ENCODE peak calls at places on chromosomes 1 and 21, in eight cellular contexts. G, R, Y, U, L, P, N and I are unnamed samples.

GRCh38 chr1:109589679-109590078 is 29.7 kb downstream of the GNAT2 start:
- DNase-seq in G (no peak), R (no peak), Y (no peak), U (no peak), L (no peak), P (no peak), N (no peak), I (no peak)

GRCh38 chr1:83960669-83961277 is 38.2 kb downstream of the TTLL7 start:
- DNase-seq in G (no peak), R (no peak), Y (no peak), U (no peak), L (no peak), P (no peak), N (no peak), I (no peak)

GRCh38 chr1:231241751-231242150 is 739 bp downstream of the GNPAT start:
- DNase-seq in G (peak), R (no peak), Y (peak), U (no peak), L (peak), P (peak), N (no peak), I (no peak)

GRCh38 chr1:3904006-3904842 is 4.2 kb upstream of the C1orf174 start:
- DNase-seq in G (no peak), R (no peak), Y (no peak), U (no peak), L (no peak), P (peak), N (no peak), I (no peak)

GRCh38 chr21:33025106-33025470 is 647 bp upstream of the OLIG2 start:
- DNase-seq in G (no peak), R (no peak), Y (no peak), U (peak), L (no peak), P (no peak), N (peak), I (peak)

GRCh38 chr1:180262628-180263488 is 32.8 kb downstream of the LHX4 start:
- DNase-seq in G (no peak), R (no peak), Y (no peak), U (no peak), L (no peak), P (no peak), N (no peak), I (no peak)

GRCh38 chr1:67773462-67773861 is 59.8 kb downstream of the GNG12 start:
- DNase-seq in G (no peak), R (no peak), Y (peak), U (no peak), L (no peak), P (no peak), N (no peak), I (no peak)

GRCh38 chr1:146036241-146036989 is 14.9 kb upstream of the HJV start:
- DNase-seq in G (no peak), R (no peak), Y (no peak), U (no peak), L (no peak), P (peak), N (no peak), I (no peak)

GRCh38 chr1:182015360-182015759 is 46.2 kb downstream of the ZNF648 start:
- DNase-seq in G (no peak), R (no peak), Y (no peak), U (no peak), L (no peak), P (no peak), N (no peak), I (no peak)
- TF ChIP-seq CTCF in G (peak), R (peak), Y (no peak), U (no peak), L (no peak), P (peak), N (peak), I (peak)

GRCh38 chr1:245098924-245099323 is 55.9 kb upstream of the KIF26B start:
- DNase-seq in G (no peak), R (no peak), Y (no peak), U (no peak), L (no peak), P (no peak), N (no peak), I (no peak)
- TF ChIP-seq CTCF in G (no peak), R (no peak), Y (no peak), U (no peak), L (no peak), P (no peak), N (no peak), I (no peak)

DNA sequence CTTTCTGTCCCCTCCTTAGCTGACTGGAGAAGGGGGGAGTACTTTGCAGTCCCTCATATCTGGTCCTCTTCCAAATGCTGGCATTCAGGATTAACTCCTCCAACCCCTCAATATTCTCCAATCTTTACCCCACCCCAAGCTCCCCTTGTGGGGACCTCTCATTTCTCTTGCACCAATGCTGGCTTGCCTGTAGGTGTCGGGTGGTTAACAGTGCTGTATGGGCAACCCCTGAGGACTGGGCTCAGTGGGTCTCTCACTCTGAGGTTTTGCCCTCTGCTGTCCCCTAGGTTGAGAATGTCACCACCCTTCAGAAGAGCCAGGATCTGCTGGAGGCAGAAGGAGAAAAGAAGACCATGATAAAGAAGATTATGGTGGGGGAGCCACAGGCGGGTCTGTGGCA is 27.0 kb downstream of the MROH7 start:
- DNase-seq in G (no peak), R (no peak), Y (no peak), U (no peak), L (no peak), P (no peak), N (no peak), I (no peak)
- TF ChIP-seq CTCF in G (no peak), R (peak), Y (no peak), U (no peak), L (no peak), P (no peak), N (peak), I (no peak)

DNA sequence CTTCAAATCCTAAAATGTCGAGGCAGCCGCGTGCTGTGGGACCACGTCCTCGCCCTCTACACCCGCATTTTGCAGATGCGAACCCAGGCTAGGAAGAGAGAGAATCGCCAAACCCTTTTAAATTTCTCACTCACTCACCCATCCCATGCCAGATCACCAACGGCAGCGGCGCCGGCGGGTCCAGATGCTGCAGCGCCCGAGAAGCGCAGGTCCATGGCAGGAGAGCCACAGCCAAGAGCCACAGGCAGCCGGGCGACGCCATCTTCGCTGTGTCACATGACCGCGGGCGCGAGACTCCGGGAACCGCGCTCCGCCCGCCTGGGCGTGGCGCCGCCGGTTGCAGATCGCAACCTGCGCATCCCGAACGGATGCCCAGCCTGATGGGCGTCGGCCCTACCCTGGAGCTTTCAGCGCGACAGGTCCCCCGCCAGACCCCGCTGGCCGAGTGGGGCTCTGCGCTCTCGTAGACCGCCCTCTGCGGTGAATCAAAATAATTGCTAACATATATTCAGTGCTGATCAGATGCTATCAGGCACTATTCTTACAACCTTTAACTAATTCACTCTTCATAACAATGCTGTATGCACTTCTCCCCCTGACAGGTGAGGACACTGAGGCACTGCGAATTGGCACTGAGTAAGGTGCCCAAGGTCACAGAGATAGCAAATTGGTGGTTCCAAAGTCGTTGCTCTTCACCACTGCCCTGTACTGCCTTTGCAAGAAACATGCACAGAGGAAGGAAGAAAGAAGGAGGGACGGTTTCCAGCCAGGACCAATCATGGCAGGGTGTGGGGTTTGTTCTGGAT is at the start of gene PPT1:
- DNase-seq in G (peak), R (peak), Y (peak), U (peak), L (peak), P (peak), N (peak), I (peak)
- TF ChIP-seq CTCF in G (peak), R (peak), Y (no peak), U (no peak), L (no peak), P (peak), N (peak), I (no peak)

GRCh38 chr1:24112381-24113169 is 640 bp upstream of the MYOM3 start:
- DNase-seq in G (peak), R (peak), Y (peak), U (peak), L (peak), P (peak), N (peak), I (no peak)
- TF ChIP-seq CTCF in G (peak), R (peak), Y (peak), U (no peak), L (no peak), P (peak), N (peak), I (peak)

GRCh38 chr1:29239142-29239541 is 2.8 kb downstream of the PTPRU start:
- DNase-seq in G (no peak), R (no peak), Y (peak), U (no peak), L (no peak), P (no peak), N (peak), I (no peak)

GRCh38 chr1:29238601-29238964 is 2.3 kb downstream of the PTPRU start:
- DNase-seq in G (no peak), R (no peak), Y (no peak), U (no peak), L (no peak), P (no peak), N (no peak), I (no peak)

GRCh38 chr1:29237906-29238600 is 1.7 kb downstream of the PTPRU start:
- DNase-seq in G (peak), R (no peak), Y (peak), U (peak), L (peak), P (no peak), N (peak), I (peak)

GRCh38 chr1:29240986-29241385 is 4.7 kb downstream of the PTPRU start:
- DNase-seq in G (no peak), R (no peak), Y (no peak), U (no peak), L (no peak), P (no peak), N (no peak), I (no peak)

GRCh38 chr1:29240400-29240837 is 4.1 kb downstream of the PTPRU start:
- DNase-seq in G (no peak), R (no peak), Y (no peak), U (no peak), L (no peak), P (no peak), N (peak), I (no peak)
- TF ChIP-seq CTCF in G (peak), R (no peak), Y (no peak), U (no peak), L (peak), P (peak), N (peak), I (no peak)

GRCh38 chr1:69700770-69701169 is 133.0 kb downstream of the LRRC7 start:
- DNase-seq in G (no peak), R (no peak), Y (peak), U (peak), L (no peak), P (no peak), N (peak), I (peak)
- TF ChIP-seq CTCF in G (no peak), R (peak), Y (peak), U (peak), L (no peak), P (peak), N (peak), I (peak)

GRCh38 chr1:90854559-90854958 is 137.5 kb upstream of the BARHL2 start:
- DNase-seq in G (no peak), R (no peak), Y (no peak), U (no peak), L (no peak), P (no peak), N (no peak), I (no peak)

GRCh38 chr1:90850181-90850924 is 133.3 kb upstream of the BARHL2 start:
- DNase-seq in G (peak), R (no peak), Y (no peak), U (peak), L (peak), P (no peak), N (peak), I (peak)

GRCh38 chr1:90850925-90851710 is 134.0 kb upstream of the BARHL2 start:
- DNase-seq in G (peak), R (peak), Y (peak), U (peak), L (peak), P (peak), N (peak), I (peak)

GRCh38 chr1:90856608-90857007 is 139.5 kb upstream of the BARHL2 start:
- DNase-seq in G (no peak), R (no peak), Y (no peak), U (no peak), L (no peak), P (no peak), N (no peak), I (no peak)

GRCh38 chr1:90851711-90852050 is 134.6 kb upstream of the BARHL2 start:
- DNase-seq in G (no peak), R (no peak), Y (no peak), U (no peak), L (no peak), P (no peak), N (no peak), I (no peak)
- TF ChIP-seq CTCF in G (no peak), R (no peak), Y (no peak), U (no peak), L (no peak), P (no peak), N (no peak), I (no peak)

DNA sequence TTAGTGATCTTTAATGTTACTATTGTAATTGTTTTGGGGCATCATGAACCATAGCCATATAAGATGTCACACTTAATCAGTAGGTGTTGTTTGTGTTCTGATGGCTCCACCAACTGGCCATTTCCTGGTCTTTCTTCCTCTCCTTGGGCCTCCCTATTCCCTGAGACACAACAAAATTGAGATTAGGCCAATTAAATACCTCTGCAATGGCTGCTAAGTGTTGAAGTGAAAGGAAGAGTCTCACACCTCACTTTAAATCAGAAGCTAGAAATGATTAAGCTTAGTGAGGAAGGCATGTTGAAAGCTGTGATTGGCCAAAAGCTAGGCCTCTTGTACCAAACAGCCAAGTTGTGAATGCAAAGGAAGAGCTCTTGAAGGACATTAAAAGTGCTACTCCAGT is 30.7 kb downstream of the PPP2R5A start:
- DNase-seq in G (no peak), R (no peak), Y (peak), U (peak), L (no peak), P (peak), N (peak), I (no peak)
- TF ChIP-seq CTCF in G (peak), R (no peak), Y (peak), U (no peak), L (no peak), P (peak), N (peak), I (no peak)